ENCODE peak calls at places on chromosomes 16 and 17, in ten cellular contexts. F is heart left ventricle, T is body of pancreas, D is DND-41, J is dorsolateral prefrontal cortex, U is fibroblast of lung, X is left ventricle myocardium inferior, I is tibial artery, K is psoas muscle, H is IMR-90. G is an unnamed sample.

GRCh38 chr17:6350806-6351205 is 84.1 kb downstream of the AIPL1 start:
- DNase-seq in F (no peak), T (no peak), D (no peak), J (no peak), U (no peak), X (no peak), I (no peak), K (no peak), H (no peak), G (no peak)

GRCh38 chr16:21628772-21629171 is 23.6 kb downstream of the IGSF6 start:
- DNase-seq in F (no peak), T (no peak), D (no peak), J (no peak), U (no peak), X (no peak), I (no peak), K (no peak), H (peak; percentile 32), G (no peak)

GRCh38 chr16:11251525-11252481 is 4.2 kb downstream of the SOCS1 start:
- DNase-seq in F (no peak), T (no peak), D (peak; percentile 79), J (no peak), U (peak; percentile 85), X (no peak), I (no peak), K (no peak), H (peak; percentile 91), G (no peak)

GRCh38 chr16:86158688-86159360 is 259.9 kb downstream of the IRF8 start:
- DNase-seq in F (no peak), T (no peak), D (no peak), J (no peak), U (peak; percentile 26), X (no peak), I (no peak), K (no peak), H (peak; percentile 36), G (no peak)

GRCh38 chr17:81666092-81666341 is 388 bp downstream of the OXLD1 start:
- DNase-seq in F (no peak), T (no peak), D (no peak), J (no peak), U (peak; percentile 22), X (no peak), I (no peak), K (no peak), H (peak; percentile 9), G (no peak)

GRCh38 chr17:48643697-48644012 is 17.5 kb upstream of the HOXB9 start:
- DNase-seq in F (no peak), T (no peak), D (no peak), J (no peak), U (no peak), X (no peak), I (no peak), K (no peak), H (no peak), G (no peak)

GRCh38 chr16:20300312-20301097 is 26.8 kb downstream of the GP2 start:
- DNase-seq in F (no peak), T (peak; percentile 71), D (peak; percentile 46), J (no peak), U (peak; percentile 41), X (peak; percentile 18), I (peak; percentile 21), K (peak; percentile 13), H (peak; percentile 41), G (no peak)

GRCh38 chr16:88634141-88634993 is 4.0 kb upstream of the IL17C start:
- DNase-seq in F (peak; percentile 60), T (no peak), D (no peak), J (no peak), U (peak; percentile 50), X (peak; percentile 52), I (no peak), K (peak; percentile 58), H (peak; percentile 23), G (no peak)

DNA sequence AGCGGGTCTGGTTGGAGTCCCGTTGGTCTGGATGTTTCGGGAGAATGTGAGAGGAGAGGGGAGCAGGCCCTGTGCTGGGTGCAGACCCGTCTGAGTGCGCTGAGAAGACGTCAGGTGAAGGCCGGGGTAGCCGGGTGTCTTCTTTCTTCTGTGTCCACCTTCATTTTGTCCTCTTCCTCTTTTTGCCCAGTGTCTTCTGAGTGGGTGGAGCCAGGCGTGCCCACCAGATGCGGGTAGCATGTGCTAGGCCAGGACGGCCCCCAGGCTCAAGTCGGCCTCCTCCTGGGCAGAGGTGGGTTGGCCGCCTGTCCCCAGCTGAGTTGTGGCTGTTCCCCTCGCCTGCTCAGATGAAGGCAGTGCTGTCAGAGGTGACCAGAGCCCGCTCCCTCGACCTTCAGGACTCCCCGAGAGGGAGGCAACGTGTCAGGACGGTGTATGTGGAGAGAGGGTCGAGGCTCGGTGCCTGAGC is 3.5 kb downstream of the METRNL start:
- DNase-seq in F (no peak), T (no peak), D (no peak), J (no peak), U (no peak), X (no peak), I (no peak), K (no peak), H (no peak), G (no peak)
- H3K4me3 ChIP-seq in F (no peak overlapping the region), T (no peak overlapping the region), D (no peak overlapping the region), J (no peak overlapping the region), U (no peak overlapping the region), X (peak overlapping the region; percentile 15), I (peak overlapping the region; percentile 78), K (peak overlapping the region; percentile 36), H (no peak overlapping the region), G (peak overlapping the region; percentile 96)

GRCh38 chr16:47774661-47775060 is 313.5 kb downstream of the PHKB start:
- DNase-seq in F (no peak), T (no peak), D (no peak), J (no peak), U (peak; percentile 61), X (no peak), I (no peak), K (no peak), H (peak; percentile 52), G (no peak)
- TF ChIP-seq CTCF in F (no peak), T (no peak), D (no peak), J (no peak), U (peak; percentile 34), X (no peak), I (no peak), K (no peak), H (peak; percentile 9), G (no peak)

DNA sequence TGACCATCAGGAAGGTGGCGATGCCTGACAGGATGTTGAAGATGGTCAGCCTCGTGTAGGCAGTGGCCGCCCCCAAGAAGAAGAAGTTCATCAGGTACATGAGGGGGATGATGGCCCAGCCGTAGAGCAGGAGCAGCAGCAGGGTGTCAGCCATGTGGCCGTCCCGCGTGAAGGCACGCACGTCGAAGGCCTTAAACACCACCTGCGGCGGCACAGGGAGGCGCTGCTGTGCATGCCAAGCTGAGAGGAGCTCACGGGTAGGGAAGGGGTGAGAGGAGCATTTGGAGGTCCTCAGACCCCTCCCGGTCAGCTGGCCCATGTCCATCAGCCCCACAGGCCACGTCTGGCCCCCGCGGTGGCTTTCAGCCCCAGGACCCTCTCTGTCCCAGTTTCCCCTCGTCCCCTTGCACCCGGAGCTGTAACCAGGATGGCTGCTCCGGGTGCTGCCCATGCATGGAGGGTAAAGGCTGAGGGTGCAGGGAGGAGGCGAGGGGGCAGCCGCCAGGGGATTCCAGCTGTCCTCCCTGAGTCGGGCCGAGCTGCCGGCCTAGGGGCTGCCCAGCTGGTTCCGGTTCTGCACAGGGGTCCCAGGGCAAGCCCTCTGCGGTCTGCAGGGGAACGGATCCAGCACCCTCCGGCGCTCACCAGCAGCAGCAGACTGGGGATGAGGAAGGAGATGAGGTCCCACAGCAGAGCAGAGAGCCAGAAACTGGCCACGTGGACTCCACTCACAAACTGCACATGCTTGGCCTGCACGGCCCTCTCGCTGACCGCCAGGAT is 17.1 kb upstream of the RNPS1 start:
- DNase-seq in F (no peak), T (no peak), D (no peak), J (no peak), U (no peak), X (no peak), I (no peak), K (no peak), H (no peak), G (no peak)
- H3K27me3 ChIP-seq in F (no peaks in the 10 kb centered on the region), T (no peaks in the 10 kb centered on the region), D (no peaks in the 10 kb centered on the region), J (no peaks in the 10 kb centered on the region), U (no peaks in the 10 kb centered on the region), X (no peaks in the 10 kb centered on the region), I (no peaks in the 10 kb centered on the region), K (no peaks in the 10 kb centered on the region), H (peaks cover 33% of the 10 kb centered on the region), G (no peaks in the 10 kb centered on the region)

GRCh38 chr16:46691720-46692119 is 2.3 kb downstream of the ORC6 start:
- DNase-seq in F (no peak), T (no peak), D (no peak), J (no peak), U (peak; percentile 67), X (no peak), I (no peak), K (no peak), H (peak; percentile 24), G (no peak)

GRCh38 chr16:46688101-46688656 is 799 bp downstream of the VPS35 start:
- DNase-seq in F (peak; percentile 52), T (no peak), D (no peak), J (no peak), U (no peak), X (peak; percentile 25), I (peak; percentile 44), K (no peak), H (peak; percentile 20), G (no peak)

GRCh38 chr16:46690281-46691178 is 1.1 kb downstream of the ORC6 start:
- DNase-seq in F (no peak), T (no peak), D (no peak), J (no peak), U (peak; percentile 52), X (no peak), I (no peak), K (no peak), H (peak; percentile 40), G (no peak)

GRCh38 chr16:46688657-46689491 is at the start of gene VPS35:
- DNase-seq in F (peak; percentile 99), T (peak; percentile 100), D (peak; percentile 99), J (peak; percentile 99), U (peak; percentile 99), X (peak; percentile 100), I (peak; percentile 99), K (peak; percentile 99), H (peak; percentile 98), G (peak; percentile 99)

GRCh38 chr16:46689492-46690280 is at the start of gene ORC6:
- DNase-seq in F (peak; percentile 98), T (peak; percentile 98), D (peak; percentile 97), J (peak; percentile 98), U (peak; percentile 97), X (peak; percentile 98), I (peak; percentile 99), K (peak; percentile 98), H (peak; percentile 95), G (peak; percentile 97)
- H3K4me3 ChIP-seq in F (peak within 1 kb of the TSS; percentile 89), T (peak within 1 kb of the TSS; percentile 56), D (peak within 1 kb of the TSS; percentile 60), J (peak within 1 kb of the TSS; percentile 87), U (peak within 1 kb of the TSS; percentile 77), X (peak within 1 kb of the TSS; percentile 90), I (peak within 1 kb of the TSS; percentile 75), K (peak within 1 kb of the TSS; percentile 96), H (peak within 1 kb of the TSS; percentile 88), G (peak within 1 kb of the TSS; percentile 76)

GRCh38 chr17:22694362-22695227 is 1002.3 kb downstream of the KCNJ18 start:
- DNase-seq in F (no peak), T (no peak), D (no peak), J (no peak), U (no peak), X (no peak), I (no peak), K (no peak), H (no peak), G (no peak)
- TF ChIP-seq CTCF in F (peak; percentile 29), T (no peak), D (peak; percentile 32), J (no peak), U (peak; percentile 4), X (no peak), I (no peak), K (peak; percentile 11), H (peak; percentile 4), G (peak; percentile 9)

GRCh38 chr17:29002811-29003210 is 3.0 kb downstream of the SEZ6 start:
- DNase-seq in F (no peak), T (no peak), D (no peak), J (no peak), U (no peak), X (no peak), I (no peak), K (no peak), H (no peak), G (no peak)
- H3K27me3 ChIP-seq in F (peaks cover 35% of the 10 kb centered on the region), T (no peaks in the 10 kb centered on the region), D (peaks cover 4% of the 10 kb centered on the region), J (no peaks in the 10 kb centered on the region), U (peaks cover 32% of the 10 kb centered on the region), X (peaks cover 57% of the 10 kb centered on the region), I (peaks cover 60% of the 10 kb centered on the region), K (peaks cover 46% of the 10 kb centered on the region), H (peaks cover 77% of the 10 kb centered on the region), G (peaks cover 6% of the 10 kb centered on the region)